ENCODE peak calls at places on chromosome 20, in four cellular contexts. N is PC-9, L is left ventricle myocardium inferior, D is tibial nerve. T is an unnamed sample.
A peak's percentile ranks its signal among the peaks of the same experiment; 100 is the strongest.

GRCh38 chr20:63520594-63520938 is at the start of gene PPDPF:
- DNase-seq in N (peak; percentile 83), L (peak; percentile 88), D (peak; percentile 70), T (peak; percentile 95)

GRCh38 chr20:31567380-31567720 is 37.7 kb upstream of the ID1 start:
- DNase-seq in N (no peak), L (no peak), D (no peak), T (no peak)

GRCh38 chr20:39338977-39339376 is 376.8 kb downstream of the DHX35 start:
- DNase-seq in N (no peak), L (peak; percentile 15), D (no peak), T (no peak)

GRCh38 chr20:38293490-38294333 is 10.2 kb upstream of the BPI start:
- DNase-seq in N (no peak), L (no peak), D (no peak), T (no peak)

GRCh38 chr20:7744411-7744810 is 195.8 kb downstream of the HAO1 start:
- DNase-seq in N (no peak), L (no peak), D (no peak), T (no peak)

GRCh38 chr20:51574248-51575033 is 31.9 kb upstream of the NFATC2 start:
- DNase-seq in N (no peak), L (no peak), D (no peak), T (no peak)

GRCh38 chr20:38776363-38776762 is 28.1 kb downstream of the ACTR5 start:
- DNase-seq in N (no peak), L (no peak), D (no peak), T (no peak)

GRCh38 chr20:25071722-25072121 is 10.2 kb downstream of the VSX1 start:
- DNase-seq in N (no peak), L (no peak), D (no peak), T (peak; percentile 4)

GRCh38 chr20:49636447-49636846 is 68.5 kb upstream of the PTGIS start:
- DNase-seq in N (no peak), L (peak; percentile 76), D (no peak), T (peak; percentile 65)

GRCh38 chr20:63163596-63164560 is 52.1 kb downstream of the YTHDF1 start:
- DNase-seq in N (no peak), L (no peak), D (no peak), T (peak; percentile 48)

GRCh38 chr20:297925-298754 is 770 bp downstream of the ZCCHC3 start:
- DNase-seq in N (peak; percentile 57), L (peak; percentile 68), D (no peak), T (peak; percentile 82)

GRCh38 chr20:61960836-61961235 is 104.8 kb downstream of the TAF4 start:
- DNase-seq in N (no peak), L (no peak), D (no peak), T (no peak)

GRCh38 chr20:22402990-22403859 is 181.1 kb downstream of the FOXA2 start:
- DNase-seq in N (peak; percentile 67), L (no peak), D (no peak), T (no peak)

GRCh38 chr20:44911264-44911921 is 1.5 kb downstream of the PABPC1L start:
- DNase-seq in N (peak; percentile 92), L (no peak), D (no peak), T (peak; percentile 87)

GRCh38 chr20:63099426-63100267 is 92.9 kb upstream of the BHLHE23 start:
- DNase-seq in N (no peak), L (peak; percentile 3), D (no peak), T (peak; percentile 51)

GRCh38 chr20:53897884-53898557 is 172.4 kb downstream of the BCAS1 start:
- DNase-seq in N (no peak), L (no peak), D (no peak), T (no peak)

GRCh38 chr20:53899351-53900167 is 170.8 kb downstream of the BCAS1 start:
- DNase-seq in N (peak; percentile 55), L (no peak), D (no peak), T (no peak)

GRCh38 chr20:53896647-53897046 is 173.7 kb downstream of the BCAS1 start:
- DNase-seq in N (no peak), L (no peak), D (no peak), T (no peak)

GRCh38 chr20:53900380-53900999 is 169.9 kb downstream of the BCAS1 start:
- DNase-seq in N (no peak), L (no peak), D (no peak), T (no peak)

GRCh38 chr20:53898558-53898931 is 171.8 kb downstream of the BCAS1 start:
- DNase-seq in N (no peak), L (no peak), D (no peak), T (no peak)
- H3K27ac ChIP-seq in N (no peak overlapping the region), L (peak overlapping the region; percentile 71), D (no peak overlapping the region), T (no peak overlapping the region)

DNA sequence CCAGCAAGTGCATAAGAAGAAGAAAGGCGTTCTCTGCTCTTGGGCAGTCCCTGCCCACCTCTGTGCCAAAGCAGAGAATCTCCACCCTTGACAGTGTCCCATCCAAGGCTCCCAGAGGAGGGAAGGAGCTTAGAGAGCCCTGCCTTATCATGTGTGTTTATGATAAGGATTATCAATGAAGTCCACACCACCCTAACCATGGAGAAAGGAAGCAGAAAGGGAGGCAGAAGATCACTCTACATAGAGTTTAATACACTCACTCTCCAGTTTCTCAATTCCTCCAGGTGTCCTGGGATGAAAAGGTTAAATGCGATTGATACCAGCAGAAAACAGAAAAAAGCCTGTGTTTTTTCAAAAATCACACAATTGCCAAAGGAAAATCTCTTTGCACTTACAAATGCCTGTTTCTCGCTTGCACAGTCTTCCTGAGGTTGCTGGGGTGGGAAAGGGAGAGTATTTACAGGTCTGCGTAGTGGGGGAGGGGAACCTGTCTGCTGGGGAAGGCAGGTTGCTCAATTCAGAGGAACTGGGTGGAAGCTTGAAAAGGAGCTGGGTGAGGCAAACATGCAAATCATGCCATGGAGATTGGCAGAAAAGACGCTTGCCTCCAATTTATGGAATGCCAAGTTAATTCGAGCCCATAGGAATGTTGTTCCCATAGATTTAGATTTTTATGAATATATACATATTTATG is 104.0 kb downstream of the EYA2 start:
- DNase-seq in N (no peak), L (no peak), D (no peak), T (no peak)
- H3K27ac ChIP-seq in N (no peak overlapping the region), L (no peak overlapping the region), D (no peak overlapping the region), T (no peak overlapping the region)

DNA sequence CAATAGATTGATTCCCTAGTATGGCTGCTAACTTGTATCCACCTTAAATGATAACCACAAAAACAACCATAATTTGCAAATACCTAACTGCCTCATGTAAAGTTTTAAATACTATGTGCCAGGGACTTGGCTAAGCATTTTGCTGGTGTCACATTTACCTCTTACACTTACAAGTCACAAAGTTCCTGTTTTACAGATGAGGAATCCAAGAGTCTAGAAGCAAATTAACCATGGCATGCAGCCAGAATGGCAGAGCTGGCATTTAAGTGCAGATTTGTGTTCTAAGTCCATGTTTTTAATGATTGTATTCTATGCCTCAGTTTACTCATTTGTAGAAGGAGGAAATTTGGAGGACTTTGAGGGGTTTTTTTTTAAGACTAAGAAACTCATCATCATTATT is 696.7 kb downstream of the PTPRT start:
- DNase-seq in N (no peak), L (no peak), D (no peak), T (no peak)
- H3K27ac ChIP-seq in N (no peak overlapping the region), L (no peak overlapping the region), D (no peak overlapping the region), T (no peak overlapping the region)

DNA sequence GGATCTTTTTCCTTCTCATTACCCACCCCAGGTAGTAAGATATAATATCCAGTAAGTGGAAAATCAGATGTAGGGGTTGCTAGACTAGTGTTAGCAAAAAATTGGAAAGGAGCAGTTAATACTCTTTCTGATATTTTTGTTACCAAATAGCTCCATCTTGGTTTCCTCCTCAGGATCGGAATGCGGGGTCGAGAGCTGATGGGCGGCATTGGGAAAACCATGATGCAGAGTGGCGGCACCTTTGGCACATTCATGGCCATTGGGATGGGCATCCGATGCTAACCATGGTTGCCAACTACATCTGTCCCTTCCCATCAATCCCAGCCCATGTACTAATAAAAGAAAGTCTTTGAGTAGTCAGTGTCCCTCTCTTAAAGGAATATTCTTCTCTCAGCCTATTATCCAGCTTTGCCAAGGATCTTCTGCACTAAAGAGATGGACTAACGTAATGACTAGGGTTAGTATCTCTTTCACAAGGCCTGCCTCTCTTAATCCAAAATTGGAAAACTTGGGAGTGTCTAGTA is 1.5 kb downstream of the ROMO1 start:
- DNase-seq in N (no peak), L (no peak), D (no peak), T (no peak)
- H3K27ac ChIP-seq in N (peak overlapping the region; percentile 75), L (peak overlapping the region; percentile 93), D (no peak overlapping the region), T (peak overlapping the region; percentile 92)

DNA sequence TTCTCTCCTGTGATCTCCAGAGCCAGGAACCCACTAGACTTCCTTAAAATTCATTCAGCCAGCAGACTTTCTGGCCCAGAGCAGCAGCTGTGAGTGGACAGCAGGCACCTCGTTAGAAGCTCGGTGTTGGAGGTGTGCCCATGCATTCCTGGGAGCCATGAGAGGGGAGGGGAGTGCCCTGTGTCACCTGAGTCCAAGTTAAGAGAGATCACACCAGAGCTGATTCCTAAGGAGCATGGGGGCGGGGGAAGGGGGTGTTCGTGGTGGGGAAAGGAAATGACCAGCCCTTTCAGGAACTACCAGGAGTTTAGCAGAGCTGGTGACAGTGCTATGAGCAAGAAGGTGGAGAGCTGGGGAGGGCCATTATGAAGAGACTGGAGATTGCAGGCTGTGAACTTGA is 46.9 kb downstream of the GFRA4 start:
- DNase-seq in N (peak; percentile 64), L (peak; percentile 42), D (no peak), T (peak; percentile 79)
- H3K27ac ChIP-seq in N (no peak overlapping the region), L (no peak overlapping the region), D (no peak overlapping the region), T (no peak overlapping the region)

DNA sequence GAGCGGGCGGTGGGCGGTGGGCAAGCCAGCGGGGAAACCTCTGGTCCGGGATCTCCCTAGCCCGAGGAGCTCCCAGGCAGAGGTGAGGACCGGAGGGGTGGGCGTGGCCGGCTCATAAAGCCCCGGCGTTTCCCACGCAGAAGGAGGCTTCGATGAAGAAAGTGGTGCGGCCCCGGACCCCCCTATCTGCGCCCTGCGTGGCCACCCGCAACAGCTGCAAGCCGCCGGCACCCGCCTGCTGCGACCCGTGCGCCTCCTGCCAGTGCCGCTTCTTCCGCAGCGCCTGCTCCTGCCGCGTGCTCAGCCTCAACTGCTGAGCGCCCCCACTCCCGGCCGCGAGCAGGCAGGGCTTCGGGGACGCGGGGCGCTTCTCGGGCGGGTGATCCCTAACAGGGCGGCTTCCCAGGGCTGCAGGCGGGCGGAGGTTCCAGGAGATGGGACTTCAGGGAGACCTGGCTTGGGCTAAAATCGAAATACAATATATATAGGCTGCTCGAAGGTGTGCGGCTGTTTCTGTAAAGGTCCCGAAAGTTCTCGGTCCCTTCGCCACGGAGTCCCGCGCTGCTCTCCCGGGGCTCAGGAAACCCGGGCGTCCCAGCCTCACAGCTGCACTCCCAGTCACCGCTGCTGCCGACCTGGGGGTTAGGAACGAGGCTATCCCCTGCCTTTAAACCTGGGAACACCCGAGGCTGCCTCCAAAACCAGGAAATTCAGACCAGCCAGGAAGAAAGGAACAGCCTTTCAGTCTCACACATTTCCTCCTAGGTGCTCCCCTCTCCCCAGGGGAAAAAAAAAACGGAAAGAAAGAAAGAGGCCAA is 27.8 kb downstream of the ASIP start:
- DNase-seq in N (no peak), L (peak; percentile 24), D (no peak), T (peak; percentile 87)
- H3K27ac ChIP-seq in N (no peak overlapping the region), L (peak overlapping the region; percentile 76), D (no peak overlapping the region), T (no peak overlapping the region)

GRCh38 chr20:47309806-47310426 is 46.6 kb downstream of the ZMYND8 start:
- DNase-seq in N (no peak), L (no peak), D (no peak), T (no peak)
- H3K27ac ChIP-seq in N (peak overlapping the region; percentile 37), L (peak overlapping the region; percentile 98), D (no peak overlapping the region), T (peak overlapping the region; percentile 7)

T was measured in left lung.